ENCODE peak calls at places on chromosome 2, in six cellular contexts. P is H1, M is H9, K is mesenchymal stem cell, G is IMR-90, R is trophoblast cell. Z is an unnamed sample.

GRCh38 chr2:240628507-240629418 is 3.5 kb downstream of the GPR35 start:
- DNase-seq in P (no peak), M (peak), K (no peak), G (no peak), R (no peak), Z (no peak)

GRCh38 chr2:113157108-113157896 is 16.5 kb upstream of the PSD4 start:
- DNase-seq in P (no peak), M (peak), K (no peak), G (no peak), R (peak), Z (no peak)

GRCh38 chr2:231212329-231212845 is 14.0 kb downstream of the ARMC9 start:
- DNase-seq in P (no peak), M (no peak), K (no peak), G (peak), R (no peak), Z (no peak)

GRCh38 chr2:49616800-49617199 is 462.5 kb upstream of the FSHR start:
- DNase-seq in P (no peak), M (no peak), K (peak), G (no peak), R (no peak), Z (peak)

GRCh38 chr2:619964-620363 is 57.2 kb downstream of the TMEM18 start:
- DNase-seq in P (no peak), M (peak), K (no peak), G (no peak), R (no peak), Z (no peak)

GRCh38 chr2:15732341-15733077 is 140.8 kb downstream of the DDX1 start:
- DNase-seq in P (no peak), M (no peak), K (no peak), G (no peak), R (no peak), Z (no peak)

GRCh38 chr2:218294430-218294999 is 2.2 kb upstream of the TMBIM1 start:
- DNase-seq in P (no peak), M (no peak), K (no peak), G (no peak), R (peak), Z (no peak)

GRCh38 chr2:175003875-175004729 is 1.1 kb downstream of the CHN1 start:
- DNase-seq in P (no peak), M (peak), K (peak), G (no peak), R (no peak), Z (no peak)

GRCh38 chr2:195769975-195770374 is 112.9 kb downstream of the SLC39A10 start:
- DNase-seq in P (no peak), M (no peak), K (no peak), G (peak), R (no peak), Z (no peak)

GRCh38 chr2:3357926-3358325 is 19.7 kb downstream of the EIPR1 start:
- DNase-seq in P (no peak), M (no peak), K (no peak), G (no peak), R (no peak), Z (no peak)

GRCh38 chr2:217995741-217996141 is 7.1 kb downstream of the TNS1 start:
- DNase-seq in P (no peak), M (no peak), K (no peak), G (no peak), R (no peak), Z (no peak)

GRCh38 chr2:205158404-205158803 is 523.9 kb upstream of the NRP2 start:
- DNase-seq in P (no peak), M (no peak), K (no peak), G (no peak), R (no peak), Z (no peak)
- H2AFZ ChIP-seq in P (peak), M (no peak), K (no peak), G (no peak), R (no peak), Z (no peak)

DNA sequence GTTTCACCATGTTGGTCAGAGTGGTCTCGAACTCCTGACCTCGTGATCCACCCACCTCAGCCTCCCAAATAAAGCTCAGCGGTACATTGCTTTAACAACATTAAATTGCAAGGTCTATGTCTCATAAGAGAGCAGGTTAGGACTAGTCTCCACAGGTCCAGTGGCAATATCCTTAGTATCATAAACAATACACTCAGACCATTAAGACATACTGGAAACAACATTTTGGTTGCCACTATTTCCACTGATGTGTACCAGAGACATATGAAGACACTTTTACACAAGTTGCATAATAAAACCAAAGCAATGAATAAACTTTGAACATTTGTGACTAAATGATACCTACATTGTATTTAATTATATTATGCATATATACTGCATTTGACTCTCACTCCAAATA is 1130.0 kb downstream of the TSN start:
- DNase-seq in P (no peak), M (no peak), K (no peak), G (no peak), R (no peak), Z (no peak)
- H4K8ac ChIP-seq in P (no peak), M (no peak), K (no peak), G (no peak), R (no peak), Z (no peak)

GRCh38 chr2:192265751-192266150 is 71.0 kb upstream of the TMEFF2 start:
- DNase-seq in P (no peak), M (no peak), K (no peak), G (peak), R (no peak), Z (no peak)
- H2AFZ ChIP-seq in P (no peak), M (no peak), K (no peak), G (no peak), R (no peak), Z (no peak)

GRCh38 chr2:216148983-216149382 is 39.8 kb downstream of the XRCC5 start:
- DNase-seq in P (no peak), M (no peak), K (no peak), G (no peak), R (no peak), Z (no peak)

GRCh38 chr2:216151313-216152030 is 42.3 kb downstream of the XRCC5 start:
- DNase-seq in P (no peak), M (no peak), K (peak), G (peak), R (no peak), Z (no peak)

GRCh38 chr2:216147172-216148131 is 38.3 kb downstream of the XRCC5 start:
- DNase-seq in P (no peak), M (no peak), K (no peak), G (no peak), R (no peak), Z (no peak)

GRCh38 chr2:216146573-216146972 is 37.4 kb downstream of the XRCC5 start:
- DNase-seq in P (no peak), M (no peak), K (no peak), G (no peak), R (no peak), Z (no peak)

GRCh38 chr2:216149741-216150140 is 40.6 kb downstream of the XRCC5 start:
- DNase-seq in P (no peak), M (no peak), K (no peak), G (peak), R (no peak), Z (no peak)
- H4K8ac ChIP-seq in P (no peak), M (no peak), K (no peak), G (no peak), R (no peak), Z (no peak)

DNA sequence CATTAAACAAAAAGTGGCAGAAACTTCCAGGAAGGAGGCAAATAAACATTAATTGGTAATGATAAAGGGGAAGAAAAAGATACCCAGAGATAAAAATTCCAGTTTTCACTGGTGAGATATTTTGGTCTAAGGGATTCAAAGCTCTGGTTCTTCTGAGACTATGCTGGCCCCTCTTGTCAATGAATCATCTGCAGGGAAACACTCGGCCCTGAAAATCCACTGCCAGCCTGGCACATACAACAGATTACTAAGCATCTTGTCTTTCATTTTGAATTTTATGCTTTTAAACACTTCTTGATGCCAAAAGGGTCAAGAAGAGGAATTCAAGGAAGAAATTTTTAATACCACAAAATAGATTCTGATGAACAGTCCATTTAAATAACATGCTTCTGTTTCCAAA is 1603.8 kb upstream of the ZEB2 start:
- DNase-seq in P (no peak), M (no peak), K (no peak), G (peak), R (no peak), Z (no peak)
- H2AFZ ChIP-seq in P (no peak), M (no peak), K (no peak), G (no peak), R (no peak), Z (no peak)

GRCh38 chr2:203534486-203535077 is 519 bp downstream of the RAPH1 start:
- DNase-seq in P (no peak), M (no peak), K (peak), G (no peak), R (peak), Z (no peak)
- H4K8ac ChIP-seq in P (peak), M (no peak), K (peak), G (peak), R (peak), Z (peak)

GRCh38 chr2:229719926-229720652 is 5.7 kb upstream of the DNER start:
- DNase-seq in P (no peak), M (no peak), K (no peak), G (peak), R (no peak), Z (no peak)
- H2AFZ ChIP-seq in P (no peak), M (no peak), K (no peak), G (no peak), R (no peak), Z (no peak)

GRCh38 chr2:122112633-122113032 is 357.2 kb downstream of the TSN start:
- DNase-seq in P (no peak), M (no peak), K (no peak), G (no peak), R (no peak), Z (no peak)

GRCh38 chr2:122117371-122117770 is 361.9 kb downstream of the TSN start:
- DNase-seq in P (no peak), M (no peak), K (no peak), G (no peak), R (no peak), Z (no peak)

DNA sequence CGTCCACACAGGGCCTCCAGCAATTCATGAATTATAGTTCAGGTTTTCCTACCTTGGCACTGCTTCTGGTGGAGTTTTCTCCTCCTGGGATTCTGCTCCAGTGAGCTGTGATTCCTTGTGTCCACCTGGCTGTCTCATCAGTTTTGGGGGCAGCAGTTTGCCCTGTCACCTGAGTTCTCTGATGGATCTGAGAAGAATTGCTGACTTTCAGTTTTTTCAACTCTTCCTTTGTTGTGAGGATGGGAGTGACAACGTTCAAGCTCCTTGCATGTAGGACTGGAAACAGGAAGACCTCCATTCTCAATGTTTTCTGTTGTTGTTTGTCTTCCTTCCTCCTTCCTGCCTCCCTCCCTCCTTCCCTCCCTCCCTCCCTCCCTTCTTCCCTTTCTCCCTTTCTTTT is 359.0 kb downstream of the TSN start:
- DNase-seq in P (no peak), M (no peak), K (no peak), G (no peak), R (no peak), Z (no peak)
- H4K8ac ChIP-seq in P (no peak), M (no peak), K (no peak), G (no peak), R (peak), Z (no peak)

GRCh38 chr2:157194097-157194688 is 63.3 kb upstream of the GALNT5 start:
- DNase-seq in P (no peak), M (no peak), K (peak), G (peak), R (peak), Z (peak)
- H2AFZ ChIP-seq in P (no peak), M (no peak), K (no peak), G (no peak), R (no peak), Z (peak)

GRCh38 chr2:56534321-56534720 is 350.5 kb downstream of the CCDC85A start:
- DNase-seq in P (no peak), M (no peak), K (peak), G (peak), R (no peak), Z (no peak)
- H4K8ac ChIP-seq in P (no peak), M (no peak), K (no peak), G (no peak), R (no peak), Z (no peak)

Z was measured in neuronal stem cell.